ENCODE peak calls at places on chromosomes 11 and 22, in ten cellular contexts. I is spleen; F is EL; T is naive thymus-derived CD8-positive, alpha-beta T cell; Y is activated naive CD8-positive, alpha-beta T cell treated with anti-CD3 and anti-CD28 coated beads for 36 hours; J is AG08395; G is coronary artery; A is NCI-H774; X is right atrium auricular region; V is stimulated activated CD4-positive, alpha-beta T cell treated with anti-CD3 and anti-CD28 coated beads, Interleukin-12 subunit alpha, Interleukin-12 subunit beta, amount 100 ng/mL, for 48 hours. Z is an unnamed sample.

GRCh38 chr22:23183107-23183698 is 2.9 kb downstream of the BCR start:
- DNase-seq in V (no peak), I (no peak), J (peak), T (no peak), G (no peak), Y (no peak), F (peak), X (peak), A (peak), Z (no peak)

GRCh38 chr11:5992150-5992549 is 5.4 kb upstream of the OR52L1 start:
- DNase-seq in F (no peak), I (no peak), A (no peak), J (no peak), Y (no peak), V (no peak), T (no peak), G (no peak), X (no peak), Z (no peak)

GRCh38 chr11:73622920-73623593 is 23.3 kb upstream of the PLEKHB1 start:
- DNase-seq in A (no peak), Y (no peak), I (no peak), G (no peak), F (no peak), T (no peak), X (no peak), V (no peak), J (peak), Z (no peak)

GRCh38 chr22:37180531-37181231 is 7.4 kb downstream of the C1QTNF6 start:
- DNase-seq in X (no peak), G (no peak), F (no peak), A (no peak), I (peak), J (no peak), V (no peak), T (no peak), Y (no peak), Z (peak)

GRCh38 chr11:11588890-11589289 is 32.9 kb downstream of the GALNT18 start:
- DNase-seq in J (no peak), A (no peak), I (no peak), F (no peak), G (peak), V (no peak), T (no peak), X (no peak), Y (no peak), Z (no peak)

GRCh38 chr22:24422078-24422665 is 5.2 kb upstream of the ADORA2A start:
- DNase-seq in Y (no peak), X (no peak), J (no peak), T (no peak), G (no peak), I (no peak), A (no peak), F (no peak), V (no peak), Z (no peak)

GRCh38 chr11:91846002-91846401 is 378.6 kb upstream of the FAT3 start:
- DNase-seq in J (no peak), F (no peak), A (no peak), Y (no peak), T (no peak), X (no peak), G (no peak), V (no peak), I (no peak), Z (no peak)

GRCh38 chr11:102171101-102171500 is 60.9 kb downstream of the YAP1 start:
- DNase-seq in F (peak), I (no peak), G (no peak), Y (no peak), V (no peak), J (peak), X (no peak), A (no peak), T (no peak), Z (no peak)

GRCh38 chr22:42074153-42074750 is at the start of gene PHETA2:
- DNase-seq in X (no peak), I (peak), F (peak), G (no peak), V (peak), A (no peak), J (peak), Y (peak), T (peak), Z (peak)

GRCh38 chr22:44894321-44894720 is 115.5 kb downstream of the PHF21B start:
- DNase-seq in G (peak), F (no peak), J (no peak), T (no peak), A (no peak), X (no peak), Y (no peak), I (no peak), V (no peak), Z (peak)